ENCODE peak calls at places on chromosomes 5 and 9, in six cellular contexts. One of them, this sample, is unnamed.

GRCh38 chr9:120878188-120879130 is 1.5 kb upstream of the PHF19 start:
- DNase-seq in activated effector memory CD4-positive, alpha-beta T cell treated with Interleukin-2 at 50 U/mL for 16 hours: no peak
- DNase-seq in NCI-H1930: no peak
- DNase-seq in NCI-H510A treated with DMSO at 0.1 percent for 48 hours: peak; percentile 49
- DNase-seq in HEK293T: no peak
- DNase-seq in SJCRH30: no peak
- DNase-seq in this sample: no peak

GRCh38 chr5:150113047-150113744 is 26.8 kb upstream of the CSF1R start:
- DNase-seq in activated effector memory CD4-positive, alpha-beta T cell treated with Interleukin-2 at 50 U/mL for 16 hours: no peak
- DNase-seq in NCI-H1930: no peak
- DNase-seq in NCI-H510A treated with DMSO at 0.1 percent for 48 hours: no peak
- DNase-seq in HEK293T: no peak
- DNase-seq in SJCRH30: no peak
- DNase-seq in this sample: no peak

GRCh38 chr5:78540335-78541057 is 108.1 kb downstream of the LHFPL2 start:
- DNase-seq in activated effector memory CD4-positive, alpha-beta T cell treated with Interleukin-2 at 50 U/mL for 16 hours: no peak
- DNase-seq in NCI-H1930: no peak
- DNase-seq in NCI-H510A treated with DMSO at 0.1 percent for 48 hours: no peak
- DNase-seq in HEK293T: no peak
- DNase-seq in SJCRH30: no peak
- DNase-seq in this sample: no peak

GRCh38 chr9:37144762-37145161 is 24.4 kb downstream of the ZCCHC7 start:
- DNase-seq in activated effector memory CD4-positive, alpha-beta T cell treated with Interleukin-2 at 50 U/mL for 16 hours: no peak
- DNase-seq in NCI-H1930: no peak
- DNase-seq in NCI-H510A treated with DMSO at 0.1 percent for 48 hours: no peak
- DNase-seq in HEK293T: no peak
- DNase-seq in SJCRH30: peak; percentile 54
- DNase-seq in this sample: no peak

GRCh38 chr5:50958852-50959457 is 292.5 kb downstream of the PARP8 start:
- DNase-seq in activated effector memory CD4-positive, alpha-beta T cell treated with Interleukin-2 at 50 U/mL for 16 hours: no peak
- DNase-seq in NCI-H1930: peak; percentile 20
- DNase-seq in NCI-H510A treated with DMSO at 0.1 percent for 48 hours: peak; percentile 33
- DNase-seq in HEK293T: peak; percentile 20
- DNase-seq in SJCRH30: peak; percentile 24
- DNase-seq in this sample: no peak

GRCh38 chr5:16018970-16019369 is 160.6 kb downstream of the MARCHF11 start:
- DNase-seq in activated effector memory CD4-positive, alpha-beta T cell treated with Interleukin-2 at 50 U/mL for 16 hours: no peak
- DNase-seq in NCI-H1930: no peak
- DNase-seq in NCI-H510A treated with DMSO at 0.1 percent for 48 hours: no peak
- DNase-seq in HEK293T: no peak
- DNase-seq in SJCRH30: no peak
- DNase-seq in this sample: no peak

GRCh38 chr5:16704945-16705344 is 88.1 kb upstream of the RETREG1 start:
- DNase-seq in activated effector memory CD4-positive, alpha-beta T cell treated with Interleukin-2 at 50 U/mL for 16 hours: no peak
- DNase-seq in NCI-H1930: no peak
- DNase-seq in NCI-H510A treated with DMSO at 0.1 percent for 48 hours: no peak
- DNase-seq in HEK293T: no peak
- DNase-seq in SJCRH30: no peak
- DNase-seq in this sample: no peak

GRCh38 chr5:14258840-14259239 is 115.7 kb downstream of the TRIO start:
- DNase-seq in activated effector memory CD4-positive, alpha-beta T cell treated with Interleukin-2 at 50 U/mL for 16 hours: no peak
- DNase-seq in NCI-H1930: no peak
- DNase-seq in NCI-H510A treated with DMSO at 0.1 percent for 48 hours: no peak
- DNase-seq in HEK293T: no peak
- DNase-seq in SJCRH30: no peak
- DNase-seq in this sample: no peak

GRCh38 chr9:5388026-5388806 is 48.5 kb upstream of the RLN1 start:
- DNase-seq in activated effector memory CD4-positive, alpha-beta T cell treated with Interleukin-2 at 50 U/mL for 16 hours: no peak
- DNase-seq in NCI-H1930: no peak
- DNase-seq in NCI-H510A treated with DMSO at 0.1 percent for 48 hours: no peak
- DNase-seq in HEK293T: no peak
- DNase-seq in SJCRH30: no peak
- DNase-seq in this sample: no peak

GRCh38 chr5:105740242-105740641 is 1930.5 kb downstream of the EFNA5 start:
- DNase-seq in activated effector memory CD4-positive, alpha-beta T cell treated with Interleukin-2 at 50 U/mL for 16 hours: no peak
- DNase-seq in NCI-H1930: no peak
- DNase-seq in NCI-H510A treated with DMSO at 0.1 percent for 48 hours: no peak
- DNase-seq in HEK293T: no peak
- DNase-seq in SJCRH30: no peak
- DNase-seq in this sample: no peak

This sample was measured in NCI-H2107.